ENCODE peak calls at places on chromosomes 3 and 15, in nine cellular contexts. One of them, this sample, is unnamed.
A peak's percentile ranks its signal among the peaks of the same experiment; 100 is the strongest.

GRCh38 chr3:9352917-9353823 is 9.7 kb upstream of the THUMPD3 start:
- DNase-seq in foreskin fibroblast: peak; percentile 61
- DNase-seq in fibroblast of mammary gland: peak; percentile 81
- DNase-seq in body of pancreas: peak; percentile 80
- DNase-seq in uterus: peak; percentile 69
- DNase-seq in spleen: peak; percentile 79
- DNase-seq in mammary epithelial cell: peak; percentile 44
- DNase-seq in astrocyte of the cerebellum: peak; percentile 51
- DNase-seq in fibroblast of lung: peak; percentile 82
- DNase-seq in this sample: peak; percentile 73

GRCh38 chr15:75517233-75517632 is 61.9 kb downstream of the PTPN9 start:
- DNase-seq in foreskin fibroblast: peak; percentile 4
- DNase-seq in fibroblast of mammary gland: peak; percentile 30
- DNase-seq in body of pancreas: no peak
- DNase-seq in uterus: no peak
- DNase-seq in spleen: no peak
- DNase-seq in mammary epithelial cell: no peak
- DNase-seq in astrocyte of the cerebellum: no peak
- DNase-seq in fibroblast of lung: no peak
- DNase-seq in this sample: no peak

GRCh38 chr3:94305835-94306685 is 243.2 kb downstream of the NSUN3 start:
- DNase-seq in foreskin fibroblast: no peak
- DNase-seq in fibroblast of mammary gland: no peak
- DNase-seq in body of pancreas: no peak
- DNase-seq in uterus: no peak
- DNase-seq in spleen: no peak
- DNase-seq in mammary epithelial cell: no peak
- DNase-seq in astrocyte of the cerebellum: no peak
- DNase-seq in fibroblast of lung: no peak
- DNase-seq in this sample: no peak

GRCh38 chr3:11452988-11453847 is 181.0 kb downstream of the ATG7 start:
- DNase-seq in foreskin fibroblast: peak; percentile 47
- DNase-seq in fibroblast of mammary gland: peak; percentile 84
- DNase-seq in body of pancreas: no peak
- DNase-seq in uterus: peak; percentile 30
- DNase-seq in spleen: no peak
- DNase-seq in mammary epithelial cell: peak; percentile 25
- DNase-seq in astrocyte of the cerebellum: peak; percentile 51
- DNase-seq in fibroblast of lung: peak; percentile 73
- DNase-seq in this sample: peak; percentile 65

GRCh38 chr3:124860599-124860998 is 26.6 kb downstream of the ITGB5 start:
- DNase-seq in foreskin fibroblast: peak; percentile 95
- DNase-seq in fibroblast of mammary gland: peak; percentile 97
- DNase-seq in body of pancreas: peak; percentile 55
- DNase-seq in uterus: peak; percentile 74
- DNase-seq in spleen: no peak
- DNase-seq in mammary epithelial cell: peak; percentile 84
- DNase-seq in astrocyte of the cerebellum: peak; percentile 97
- DNase-seq in fibroblast of lung: peak; percentile 89
- DNase-seq in this sample: peak; percentile 99

GRCh38 chr3:72590732-72591192 is 257.5 kb downstream of the SHQ1 start:
- DNase-seq in foreskin fibroblast: no peak
- DNase-seq in fibroblast of mammary gland: no peak
- DNase-seq in body of pancreas: no peak
- DNase-seq in uterus: no peak
- DNase-seq in spleen: no peak
- DNase-seq in mammary epithelial cell: no peak
- DNase-seq in astrocyte of the cerebellum: no peak
- DNase-seq in fibroblast of lung: no peak
- DNase-seq in this sample: no peak

GRCh38 chr3:61718565-61718964 is 157.2 kb downstream of the PTPRG start:
- DNase-seq in foreskin fibroblast: no peak
- DNase-seq in fibroblast of mammary gland: no peak
- DNase-seq in body of pancreas: no peak
- DNase-seq in uterus: no peak
- DNase-seq in spleen: no peak
- DNase-seq in mammary epithelial cell: no peak
- DNase-seq in astrocyte of the cerebellum: no peak
- DNase-seq in fibroblast of lung: no peak
- DNase-seq in this sample: no peak

GRCh38 chr15:75153084-75153483 is 48.6 kb upstream of the C15orf39 start:
- DNase-seq in foreskin fibroblast: no peak
- DNase-seq in fibroblast of mammary gland: peak; percentile 76
- DNase-seq in body of pancreas: no peak
- DNase-seq in uterus: no peak
- DNase-seq in spleen: no peak
- DNase-seq in mammary epithelial cell: no peak
- DNase-seq in astrocyte of the cerebellum: no peak
- DNase-seq in fibroblast of lung: peak; percentile 31
- DNase-seq in this sample: no peak

GRCh38 chr15:40957581-40958051 is 4.3 kb downstream of the CHAC1 start:
- DNase-seq in foreskin fibroblast: no peak
- DNase-seq in fibroblast of mammary gland: no peak
- DNase-seq in body of pancreas: peak; percentile 94
- DNase-seq in uterus: no peak
- DNase-seq in spleen: peak; percentile 45
- DNase-seq in mammary epithelial cell: no peak
- DNase-seq in astrocyte of the cerebellum: no peak
- DNase-seq in fibroblast of lung: no peak
- DNase-seq in this sample: peak; percentile 54

GRCh38 chr3:131083190-131083863 is 56.6 kb downstream of the NEK11 start:
- DNase-seq in foreskin fibroblast: peak; percentile 20
- DNase-seq in fibroblast of mammary gland: peak; percentile 14
- DNase-seq in body of pancreas: peak; percentile 68
- DNase-seq in uterus: no peak
- DNase-seq in spleen: peak; percentile 61
- DNase-seq in mammary epithelial cell: no peak
- DNase-seq in astrocyte of the cerebellum: no peak
- DNase-seq in fibroblast of lung: peak; percentile 47
- DNase-seq in this sample: peak; percentile 24

GRCh38 chr3:58066842-58067241 is 58.6 kb downstream of the FLNB start:
- DNase-seq in foreskin fibroblast: peak; percentile 41
- DNase-seq in fibroblast of mammary gland: peak; percentile 64
- DNase-seq in body of pancreas: peak; percentile 40
- DNase-seq in uterus: no peak
- DNase-seq in spleen: no peak
- DNase-seq in mammary epithelial cell: no peak
- DNase-seq in astrocyte of the cerebellum: no peak
- DNase-seq in fibroblast of lung: peak; percentile 44
- DNase-seq in this sample: peak; percentile 89

GRCh38 chr15:38129531-38130199 is 123.0 kb upstream of the SPRED1 start:
- DNase-seq in foreskin fibroblast: peak; percentile 100
- DNase-seq in fibroblast of mammary gland: peak; percentile 100
- DNase-seq in body of pancreas: peak; percentile 47
- DNase-seq in uterus: peak; percentile 91
- DNase-seq in spleen: no peak
- DNase-seq in mammary epithelial cell: peak; percentile 93
- DNase-seq in astrocyte of the cerebellum: peak; percentile 97
- DNase-seq in fibroblast of lung: peak; percentile 100
- DNase-seq in this sample: peak; percentile 100

GRCh38 chr3:162984752-162985151 is 1488.1 kb downstream of the OTOL1 start:
- DNase-seq in foreskin fibroblast: no peak
- DNase-seq in fibroblast of mammary gland: no peak
- DNase-seq in body of pancreas: no peak
- DNase-seq in uterus: no peak
- DNase-seq in spleen: no peak
- DNase-seq in mammary epithelial cell: no peak
- DNase-seq in astrocyte of the cerebellum: no peak
- DNase-seq in fibroblast of lung: no peak
- DNase-seq in this sample: no peak

GRCh38 chr3:126982125-126982521 is 792 bp upstream of the PLXNA1 start:
- DNase-seq in foreskin fibroblast: no peak
- DNase-seq in fibroblast of mammary gland: peak; percentile 73
- DNase-seq in body of pancreas: no peak
- DNase-seq in uterus: no peak
- DNase-seq in spleen: no peak
- DNase-seq in mammary epithelial cell: peak; percentile 64
- DNase-seq in astrocyte of the cerebellum: no peak
- DNase-seq in fibroblast of lung: no peak
- DNase-seq in this sample: peak; percentile 23

GRCh38 chr15:65982941-65983340 is 113.7 kb downstream of the RAB11A start:
- DNase-seq in foreskin fibroblast: no peak
- DNase-seq in fibroblast of mammary gland: no peak
- DNase-seq in body of pancreas: no peak
- DNase-seq in uterus: no peak
- DNase-seq in spleen: no peak
- DNase-seq in mammary epithelial cell: no peak
- DNase-seq in astrocyte of the cerebellum: no peak
- DNase-seq in fibroblast of lung: no peak
- DNase-seq in this sample: no peak

GRCh38 chr15:90388462-90389182 is 580 bp downstream of the IQGAP1 start:
- DNase-seq in foreskin fibroblast: peak; percentile 47
- DNase-seq in fibroblast of mammary gland: peak; percentile 50
- DNase-seq in body of pancreas: peak; percentile 59
- DNase-seq in uterus: peak; percentile 70
- DNase-seq in spleen: peak; percentile 95
- DNase-seq in mammary epithelial cell: peak; percentile 50
- DNase-seq in astrocyte of the cerebellum: no peak
- DNase-seq in fibroblast of lung: peak; percentile 50
- DNase-seq in this sample: peak; percentile 67

GRCh38 chr3:8558645-8559044 is 57.0 kb downstream of the LMCD1 start:
- DNase-seq in foreskin fibroblast: no peak
- DNase-seq in fibroblast of mammary gland: no peak
- DNase-seq in body of pancreas: no peak
- DNase-seq in uterus: no peak
- DNase-seq in spleen: no peak
- DNase-seq in mammary epithelial cell: no peak
- DNase-seq in astrocyte of the cerebellum: no peak
- DNase-seq in fibroblast of lung: no peak
- DNase-seq in this sample: no peak

GRCh38 chr3:55549172-55549571 is 62.1 kb upstream of the WNT5A start:
- DNase-seq in foreskin fibroblast: peak; percentile 29
- DNase-seq in fibroblast of mammary gland: peak; percentile 47
- DNase-seq in body of pancreas: no peak
- DNase-seq in uterus: no peak
- DNase-seq in spleen: no peak
- DNase-seq in mammary epithelial cell: no peak
- DNase-seq in astrocyte of the cerebellum: no peak
- DNase-seq in fibroblast of lung: peak; percentile 24
- DNase-seq in this sample: peak; percentile 83

GRCh38 chr15:25512957-25513356 is 74.1 kb upstream of the UBE3A start:
- DNase-seq in foreskin fibroblast: no peak
- DNase-seq in fibroblast of mammary gland: no peak
- DNase-seq in body of pancreas: no peak
- DNase-seq in uterus: no peak
- DNase-seq in spleen: no peak
- DNase-seq in mammary epithelial cell: no peak
- DNase-seq in astrocyte of the cerebellum: no peak
- DNase-seq in fibroblast of lung: no peak
- DNase-seq in this sample: no peak

GRCh38 chr15:25510146-25510545 is 71.3 kb upstream of the UBE3A start:
- DNase-seq in foreskin fibroblast: no peak
- DNase-seq in fibroblast of mammary gland: peak; percentile 10
- DNase-seq in body of pancreas: no peak
- DNase-seq in uterus: no peak
- DNase-seq in spleen: no peak
- DNase-seq in mammary epithelial cell: no peak
- DNase-seq in astrocyte of the cerebellum: no peak
- DNase-seq in fibroblast of lung: no peak
- DNase-seq in this sample: peak; percentile 9

GRCh38 chr15:25509697-25510096 is 70.9 kb upstream of the UBE3A start:
- DNase-seq in foreskin fibroblast: no peak
- DNase-seq in fibroblast of mammary gland: no peak
- DNase-seq in body of pancreas: no peak
- DNase-seq in uterus: no peak
- DNase-seq in spleen: no peak
- DNase-seq in mammary epithelial cell: no peak
- DNase-seq in astrocyte of the cerebellum: no peak
- DNase-seq in fibroblast of lung: no peak
- DNase-seq in this sample: no peak

GRCh38 chr15:25515633-25516032 is 76.8 kb upstream of the UBE3A start:
- DNase-seq in foreskin fibroblast: no peak
- DNase-seq in fibroblast of mammary gland: no peak
- DNase-seq in body of pancreas: no peak
- DNase-seq in uterus: no peak
- DNase-seq in spleen: no peak
- DNase-seq in mammary epithelial cell: no peak
- DNase-seq in astrocyte of the cerebellum: no peak
- DNase-seq in fibroblast of lung: no peak
- DNase-seq in this sample: no peak

DNA sequence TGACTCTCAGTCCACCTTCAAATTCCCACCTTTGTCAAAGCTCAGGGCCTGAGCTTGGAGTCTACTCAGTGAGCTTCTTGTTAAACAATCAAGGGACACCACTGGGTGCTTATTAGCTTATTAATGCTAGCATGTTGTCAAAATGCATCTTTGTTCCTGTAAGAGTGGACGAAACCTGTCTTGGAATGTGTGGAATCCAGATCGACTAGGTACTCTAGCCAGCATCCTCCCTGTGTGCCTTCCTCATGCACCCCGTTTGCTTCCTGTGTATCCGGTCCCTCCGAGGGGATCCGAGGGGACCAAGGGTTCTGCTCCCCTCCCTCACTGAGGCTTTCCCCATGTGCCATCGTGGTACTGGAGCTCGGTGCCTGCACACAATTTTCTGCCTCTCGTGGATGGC is 75.7 kb upstream of the UBE3A start:
- DNase-seq in foreskin fibroblast: no peak
- DNase-seq in fibroblast of mammary gland: no peak
- DNase-seq in body of pancreas: no peak
- DNase-seq in uterus: no peak
- DNase-seq in spleen: no peak
- DNase-seq in mammary epithelial cell: no peak
- DNase-seq in astrocyte of the cerebellum: no peak
- DNase-seq in fibroblast of lung: no peak
- DNase-seq in this sample: no peak
- H3K4me3 ChIP-seq in foreskin fibroblast: no peak overlapping the region
- H3K4me3 ChIP-seq in fibroblast of mammary gland: no peak overlapping the region
- H3K4me3 ChIP-seq in body of pancreas: no peak overlapping the region
- H3K4me3 ChIP-seq in uterus: no peak overlapping the region
- H3K4me3 ChIP-seq in spleen: no peak overlapping the region
- H3K4me3 ChIP-seq in mammary epithelial cell: no peak overlapping the region
- H3K4me3 ChIP-seq in astrocyte of the cerebellum: no peak overlapping the region
- H3K4me3 ChIP-seq in fibroblast of lung: no peak overlapping the region
- H3K4me3 ChIP-seq in this sample: no peak overlapping the region

GRCh38 chr15:61828008-61828407 is 232.2 kb downstream of the VPS13C start:
- DNase-seq in foreskin fibroblast: no peak
- DNase-seq in fibroblast of mammary gland: no peak
- DNase-seq in body of pancreas: no peak
- DNase-seq in uterus: no peak
- DNase-seq in spleen: no peak
- DNase-seq in mammary epithelial cell: no peak
- DNase-seq in astrocyte of the cerebellum: no peak
- DNase-seq in fibroblast of lung: no peak
- DNase-seq in this sample: no peak
- TF ChIP-seq CTCF in foreskin fibroblast: no peak
- TF ChIP-seq CTCF in fibroblast of mammary gland: peak; percentile 6
- TF ChIP-seq CTCF in body of pancreas: no peak
- TF ChIP-seq CTCF in uterus: no peak
- TF ChIP-seq CTCF in spleen: no peak
- TF ChIP-seq CTCF in mammary epithelial cell: no peak
- TF ChIP-seq CTCF in astrocyte of the cerebellum: no peak
- TF ChIP-seq CTCF in fibroblast of lung: no peak
- TF ChIP-seq CTCF in this sample: no peak

GRCh38 chr3:114213669-114214541 is 23.5 kb downstream of the ZNF80 start:
- DNase-seq in foreskin fibroblast: peak; percentile 98
- DNase-seq in fibroblast of mammary gland: peak; percentile 84
- DNase-seq in body of pancreas: no peak
- DNase-seq in uterus: no peak
- DNase-seq in spleen: peak; percentile 86
- DNase-seq in mammary epithelial cell: no peak
- DNase-seq in astrocyte of the cerebellum: peak; percentile 19
- DNase-seq in fibroblast of lung: peak; percentile 65
- DNase-seq in this sample: peak; percentile 68
- H3K4me3 ChIP-seq in foreskin fibroblast: peak overlapping the region; percentile 55
- H3K4me3 ChIP-seq in fibroblast of mammary gland: peak overlapping the region; percentile 25
- H3K4me3 ChIP-seq in body of pancreas: no peak overlapping the region
- H3K4me3 ChIP-seq in uterus: no peak overlapping the region
- H3K4me3 ChIP-seq in spleen: peak overlapping the region; percentile 22
- H3K4me3 ChIP-seq in mammary epithelial cell: no peak overlapping the region
- H3K4me3 ChIP-seq in astrocyte of the cerebellum: peak overlapping the region; percentile 28
- H3K4me3 ChIP-seq in fibroblast of lung: peak overlapping the region; percentile 24
- H3K4me3 ChIP-seq in this sample: peak overlapping the region; percentile 49

GRCh38 chr15:73787621-73788020 is 34.5 kb upstream of the INSYN1 start:
- DNase-seq in foreskin fibroblast: no peak
- DNase-seq in fibroblast of mammary gland: no peak
- DNase-seq in body of pancreas: no peak
- DNase-seq in uterus: no peak
- DNase-seq in spleen: peak; percentile 13
- DNase-seq in mammary epithelial cell: no peak
- DNase-seq in astrocyte of the cerebellum: no peak
- DNase-seq in fibroblast of lung: no peak
- DNase-seq in this sample: no peak
- TF ChIP-seq CTCF in foreskin fibroblast: no peak
- TF ChIP-seq CTCF in fibroblast of mammary gland: no peak
- TF ChIP-seq CTCF in body of pancreas: no peak
- TF ChIP-seq CTCF in uterus: no peak
- TF ChIP-seq CTCF in spleen: no peak
- TF ChIP-seq CTCF in mammary epithelial cell: no peak
- TF ChIP-seq CTCF in astrocyte of the cerebellum: no peak
- TF ChIP-seq CTCF in fibroblast of lung: no peak
- TF ChIP-seq CTCF in this sample: no peak

This sample was measured in AG10803.